ENCODE peak calls at places on chromosomes 16 and 17, in four cellular contexts. One of them, this sample, is unnamed.

GRCh38 chr16:85899444-85899843 is 482 bp downstream of the IRF8 start:
- DNase-seq in SK-N-SH: no peak
- DNase-seq in K562: no peak
- DNase-seq in H1: no peak
- DNase-seq in this sample: no peak

GRCh38 chr16:85146922-85147651 is 34.8 kb upstream of the CIBAR2 start:
- DNase-seq in H1: no peak
- DNase-seq in K562: no peak
- DNase-seq in SK-N-SH: no peak
- DNase-seq in this sample: no peak

GRCh38 chr16:397736-398332 is 835 bp downstream of the NME4 start:
- DNase-seq in K562: peak
- DNase-seq in H1: peak
- DNase-seq in SK-N-SH: peak
- DNase-seq in this sample: no peak

GRCh38 chr17:14205992-14206461 is 30.6 kb downstream of the CDRT15 start:
- DNase-seq in SK-N-SH: no peak
- DNase-seq in H1: no peak
- DNase-seq in K562: no peak
- DNase-seq in this sample: no peak

GRCh38 chr17:48998557-48999440 is 1.6 kb downstream of the IGF2BP1 start:
- DNase-seq in K562: peak
- DNase-seq in H1: no peak
- DNase-seq in SK-N-SH: no peak
- DNase-seq in this sample: no peak

GRCh38 chr16:20995711-20996110 is 95.1 kb downstream of the LYRM1 start:
- DNase-seq in SK-N-SH: no peak
- DNase-seq in H1: peak
- DNase-seq in K562: no peak
- DNase-seq in this sample: no peak

GRCh38 chr16:87492241-87492635 is 586 bp downstream of the ZCCHC14 start:
- DNase-seq in SK-N-SH: peak
- DNase-seq in K562: no peak
- DNase-seq in H1: no peak
- DNase-seq in this sample: no peak

GRCh38 chr16:59478806-59479205 is 744.7 kb upstream of the GOT2 start:
- DNase-seq in H1: no peak
- DNase-seq in K562: no peak
- DNase-seq in SK-N-SH: no peak
- DNase-seq in this sample: no peak

GRCh38 chr16:50861926-50862325 is 120.0 kb downstream of the CYLD start:
- DNase-seq in H1: no peak
- DNase-seq in SK-N-SH: no peak
- DNase-seq in K562: no peak
- DNase-seq in this sample: no peak

GRCh38 chr17:18028114-18028513 is 10.9 kb downstream of the ATPAF2 start:
- DNase-seq in K562: no peak
- DNase-seq in H1: no peak
- DNase-seq in SK-N-SH: no peak
- DNase-seq in this sample: no peak

GRCh38 chr16:66639091-66639885 is 34.8 kb downstream of the CMTM3 start:
- DNase-seq in SK-N-SH: no peak
- DNase-seq in H1: no peak
- DNase-seq in K562: no peak
- DNase-seq in this sample: no peak

GRCh38 chr17:72952220-72952619 is 140.3 kb downstream of the SLC39A11 start:
- DNase-seq in SK-N-SH: no peak
- DNase-seq in H1: no peak
- DNase-seq in K562: no peak
- DNase-seq in this sample: no peak

GRCh38 chr16:17312100-17312732 is 158.5 kb downstream of the XYLT1 start:
- DNase-seq in H1: no peak
- DNase-seq in SK-N-SH: no peak
- DNase-seq in K562: no peak
- DNase-seq in this sample: no peak

GRCh38 chr16:55072976-55073375 is 142.3 kb downstream of the IRX5 start:
- DNase-seq in K562: no peak
- DNase-seq in SK-N-SH: no peak
- DNase-seq in H1: no peak
- DNase-seq in this sample: no peak

GRCh38 chr17:74749262-74750038 is 1.0 kb downstream of the NHERF1 start:
- DNase-seq in SK-N-SH: peak
- DNase-seq in K562: peak
- DNase-seq in H1: no peak
- DNase-seq in this sample: no peak

GRCh38 chr16:86354641-86355040 is 155.7 kb upstream of the FOXF1 start:
- DNase-seq in SK-N-SH: no peak
- DNase-seq in K562: no peak
- DNase-seq in H1: no peak
- DNase-seq in this sample: no peak

GRCh38 chr17:69820881-69821473 is 254.0 kb upstream of the KCNJ16 start:
- DNase-seq in H1: no peak
- DNase-seq in K562: no peak
- DNase-seq in SK-N-SH: no peak
- DNase-seq in this sample: no peak

GRCh38 chr16:51134269-51134812 is 16.7 kb downstream of the SALL1 start:
- DNase-seq in SK-N-SH: peak
- DNase-seq in K562: no peak
- DNase-seq in H1: peak
- DNase-seq in this sample: no peak

GRCh38 chr17:81701288-81702071 is 1.7 kb upstream of the MRPL12 start:
- DNase-seq in H1: no peak
- DNase-seq in K562: peak
- DNase-seq in SK-N-SH: no peak
- DNase-seq in this sample: peak
- TF ChIP-seq GABPA in H1: no peak
- TF ChIP-seq GABPA in K562: no peak
- TF ChIP-seq GABPA in SK-N-SH: no peak
- TF ChIP-seq GABPA in this sample: no peak

GRCh38 chr16:82563401-82563800 is 63.4 kb upstream of the CDH13 start:
- DNase-seq in H1: no peak
- DNase-seq in K562: no peak
- DNase-seq in SK-N-SH: no peak
- DNase-seq in this sample: no peak

GRCh38 chr16:82562183-82562677 is 64.5 kb upstream of the CDH13 start:
- DNase-seq in H1: no peak
- DNase-seq in K562: no peak
- DNase-seq in SK-N-SH: no peak
- DNase-seq in this sample: no peak

DNA sequence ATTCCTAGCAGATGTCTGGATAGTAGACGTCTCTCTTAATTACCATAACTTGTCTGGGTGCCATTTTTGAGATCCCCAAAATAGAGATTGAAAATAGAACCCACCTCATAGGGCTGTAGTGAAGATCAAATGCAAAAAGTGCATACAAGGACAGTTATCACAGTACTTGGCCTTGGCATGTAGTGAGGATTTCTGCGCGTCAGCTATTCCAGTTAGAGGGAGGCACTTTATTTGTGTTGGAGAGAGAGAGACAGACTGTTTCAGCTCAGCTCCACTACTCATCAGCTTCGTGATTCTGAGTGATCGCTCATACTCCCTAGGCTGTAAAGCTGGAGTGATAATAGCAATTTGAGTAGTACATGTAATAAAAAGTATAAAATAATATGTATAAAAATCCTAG is 59.6 kb upstream of the CDH13 start:
- DNase-seq in K562: no peak
- DNase-seq in SK-N-SH: no peak
- DNase-seq in H1: no peak
- DNase-seq in this sample: no peak
- TF ChIP-seq CTCF in K562: no peak
- TF ChIP-seq CTCF in SK-N-SH: no peak
- TF ChIP-seq CTCF in H1: no peak
- TF ChIP-seq CTCF in this sample: no peak

GRCh38 chr16:31695667-31696066 is 168.0 kb downstream of the AHSP start:
- DNase-seq in K562: no peak
- DNase-seq in SK-N-SH: no peak
- DNase-seq in H1: no peak
- DNase-seq in this sample: no peak

GRCh38 chr16:31697744-31698125 is 170.0 kb downstream of the AHSP start:
- DNase-seq in K562: no peak
- DNase-seq in SK-N-SH: no peak
- DNase-seq in H1: no peak
- DNase-seq in this sample: no peak

GRCh38 chr16:31698901-31699300 is 171.2 kb downstream of the AHSP start:
- DNase-seq in SK-N-SH: no peak
- DNase-seq in H1: no peak
- DNase-seq in K562: no peak
- DNase-seq in this sample: no peak

GRCh38 chr16:31699601-31700000 is 171.9 kb downstream of the AHSP start:
- DNase-seq in H1: no peak
- DNase-seq in SK-N-SH: no peak
- DNase-seq in K562: no peak
- DNase-seq in this sample: no peak

DNA sequence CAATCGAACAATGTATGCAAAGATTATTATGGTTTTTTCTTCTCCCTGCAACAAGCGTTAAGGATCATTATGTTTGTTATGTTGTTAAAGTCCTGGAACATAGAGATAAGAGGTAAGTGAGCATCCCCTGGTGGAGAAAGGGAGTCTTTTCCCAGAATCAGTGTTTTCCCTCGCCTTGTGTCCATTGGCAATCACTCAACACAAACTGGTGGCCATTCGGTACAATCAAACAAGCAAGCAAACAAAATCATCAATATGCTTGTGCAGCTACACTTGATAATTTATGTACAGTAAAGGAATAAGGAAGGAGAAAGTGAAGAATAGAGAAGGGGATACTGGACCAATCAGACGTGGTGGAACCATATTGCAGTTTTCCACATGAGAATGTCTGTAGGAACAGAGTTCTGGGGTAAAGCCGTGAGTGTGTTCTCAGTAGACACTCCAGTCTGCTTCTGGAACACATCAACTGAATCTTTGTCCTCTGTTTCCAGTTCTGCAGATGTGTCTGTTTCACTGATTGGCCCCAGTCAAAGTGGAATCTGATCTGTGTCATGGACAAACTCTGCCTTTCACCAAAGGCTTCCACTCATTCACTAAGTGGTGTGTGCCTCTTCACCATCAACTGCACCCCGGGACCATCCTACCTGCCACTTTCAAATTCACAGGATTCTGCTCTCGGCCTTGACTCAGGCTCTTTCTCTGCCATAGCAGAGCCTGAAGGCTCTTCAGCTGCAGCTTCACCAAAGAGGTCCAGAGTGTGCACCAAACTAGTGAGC is 169.5 kb downstream of the AHSP start:
- DNase-seq in SK-N-SH: peak
- DNase-seq in H1: no peak
- DNase-seq in K562: peak
- DNase-seq in this sample: no peak
- TF ChIP-seq GABPA in SK-N-SH: no peak
- TF ChIP-seq GABPA in H1: no peak
- TF ChIP-seq GABPA in K562: no peak
- TF ChIP-seq GABPA in this sample: no peak

DNA sequence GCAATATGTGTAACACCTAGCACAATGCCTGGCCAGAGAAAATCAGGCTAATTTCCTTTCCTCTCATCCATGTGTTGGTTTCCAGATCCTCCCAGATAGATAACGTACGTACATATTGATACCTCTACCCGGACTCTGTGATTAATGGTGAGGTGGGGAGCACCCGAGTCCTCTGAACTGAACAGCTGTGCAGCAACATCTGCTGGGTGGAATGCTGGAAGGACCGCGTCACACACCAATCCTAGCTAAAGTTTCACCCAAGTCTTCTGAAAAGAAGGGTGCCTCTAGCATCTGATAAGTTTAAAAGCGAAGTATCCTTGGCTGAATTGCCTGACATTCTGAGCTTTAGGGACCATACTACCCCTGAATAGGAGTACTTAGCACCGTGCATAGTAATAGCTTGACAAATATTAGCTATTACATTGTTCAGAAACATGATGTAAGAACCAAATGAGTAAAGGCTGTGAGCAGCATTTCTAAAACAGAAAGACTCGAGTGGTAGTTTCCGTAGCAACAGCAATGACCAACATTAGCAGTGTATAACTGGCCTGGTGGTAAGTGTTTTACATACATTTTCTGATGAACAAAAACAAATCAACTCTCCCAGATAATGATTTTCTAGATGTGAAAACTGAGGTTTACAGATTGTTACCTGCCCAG is 91.4 kb downstream of the SYCE1L start:
- DNase-seq in H1: no peak
- DNase-seq in SK-N-SH: no peak
- DNase-seq in K562: no peak
- DNase-seq in this sample: no peak
- TF ChIP-seq CTCF in H1: no peak
- TF ChIP-seq CTCF in SK-N-SH: no peak
- TF ChIP-seq CTCF in K562: no peak
- TF ChIP-seq CTCF in this sample: no peak

GRCh38 chr17:82871776-82872561 is 32.1 kb upstream of the ZNF750 start:
- DNase-seq in SK-N-SH: no peak
- DNase-seq in H1: no peak
- DNase-seq in K562: no peak
- DNase-seq in this sample: no peak
- TF ChIP-seq GABPA in SK-N-SH: no peak
- TF ChIP-seq GABPA in H1: no peak
- TF ChIP-seq GABPA in K562: no peak
- TF ChIP-seq GABPA in this sample: no peak

GRCh38 chr17:57004944-57005579 is 27.1 kb downstream of the SCPEP1 start:
- DNase-seq in H1: no peak
- DNase-seq in SK-N-SH: no peak
- DNase-seq in K562: no peak
- DNase-seq in this sample: peak
- TF ChIP-seq CTCF in H1: peak
- TF ChIP-seq CTCF in SK-N-SH: peak
- TF ChIP-seq CTCF in K562: peak
- TF ChIP-seq CTCF in this sample: no peak